ENCODE peak calls at places on chromosome 9, in six cellular contexts. X is NCI-H2081 treated with DMSO at 0.1 percent for 48 hours; D is stimulated activated CD4-positive, alpha-beta T cell treated with anti-CD3 and anti-CD28 coated beads, Interleukin-1b, Interleukin-23, amount 100 ng/mL, for 24 hours; B is left ventricle myocardium inferior; T is ACHN; P is GM13977. Y is an unnamed sample.

GRCh38 chr9:110029422-110029814 is 178.5 kb downstream of the C9orf152 start:
- DNase-seq in P (no peak), B (no peak), D (no peak), X (no peak), T (peak), Y (peak)

GRCh38 chr9:34628656-34629491 is at the start of gene ARID3C:
- DNase-seq in P (peak), B (no peak), T (no peak), D (no peak), X (no peak), Y (no peak)

GRCh38 chr9:79377315-79377855 is 194.4 kb upstream of the TLE4 start:
- DNase-seq in D (no peak), B (no peak), P (no peak), X (no peak), T (no peak), Y (peak)

GRCh38 chr9:110327735-110328134 is 9.9 kb downstream of the TXNDC8 start:
- DNase-seq in B (no peak), T (no peak), X (no peak), P (no peak), D (no peak), Y (no peak)

GRCh38 chr9:87613265-87614111 is 112.4 kb upstream of the CTSL start:
- DNase-seq in X (no peak), P (no peak), T (no peak), D (no peak), B (no peak), Y (no peak)

GRCh38 chr9:83965350-83966208 is 14.4 kb downstream of the HNRNPK start:
- DNase-seq in X (no peak), T (no peak), P (no peak), B (no peak), D (no peak), Y (peak)

GRCh38 chr9:72917892-72918509 is 34.9 kb downstream of the ALDH1A1 start:
- DNase-seq in B (no peak), P (no peak), X (no peak), T (no peak), D (no peak), Y (no peak)

GRCh38 chr9:108333406-108334031 is 522.3 kb downstream of the ACTL7B start:
- DNase-seq in X (no peak), T (no peak), B (no peak), D (no peak), P (no peak), Y (no peak)

GRCh38 chr9:128201441-128202369 is 1.5 kb upstream of the DNM1 start:
- DNase-seq in T (no peak), B (no peak), X (no peak), D (no peak), P (no peak), Y (no peak)

GRCh38 chr9:115117999-115118470 is at the start of gene TNC:
- DNase-seq in P (no peak), B (peak), D (no peak), T (peak), X (peak), Y (peak)

GRCh38 chr9:89021154-89021803 is 30.0 kb downstream of the S1PR3 start:
- DNase-seq in X (no peak), B (no peak), P (no peak), T (peak), D (no peak), Y (peak)

GRCh38 chr9:110217656-110218099 is 9.7 kb upstream of the C9orf152 start:
- DNase-seq in T (peak), D (no peak), X (no peak), P (peak), B (no peak), Y (no peak)

GRCh38 chr9:21549251-21549765 is 67.2 kb upstream of the IFNE start:
- DNase-seq in X (no peak), T (no peak), D (no peak), P (no peak), B (no peak), Y (no peak)

GRCh38 chr9:38284768-38285080 is 107.8 kb upstream of the ALDH1B1 start:
- DNase-seq in B (no peak), P (no peak), D (no peak), T (no peak), X (peak), Y (no peak)

Y was measured in SJCRH30.